ENCODE peak calls at places on chromosomes 3 and 15, in six cellular contexts. One of them, this sample, is unnamed.

GRCh38 chr3:44114142-44114541 is 127.5 kb upstream of the TOPAZ1 start:
- DNase-seq in thyroid gland: no peak
- DNase-seq in OCI-LY7: peak; percentile 29
- DNase-seq in AG10803: peak; percentile 36
- DNase-seq in AG04450: no peak
- DNase-seq in suprapubic skin: no peak
- DNase-seq in this sample: peak; percentile 65

GRCh38 chr3:170717410-170718402 is 131.8 kb upstream of the SLC7A14 start:
- DNase-seq in OCI-LY7: no peak
- DNase-seq in AG04450: no peak
- DNase-seq in thyroid gland: peak; percentile 26
- DNase-seq in AG10803: peak; percentile 49
- DNase-seq in suprapubic skin: no peak
- DNase-seq in this sample: no peak

GRCh38 chr15:50232791-50233190 is 32.7 kb downstream of the HDC start:
- DNase-seq in AG10803: no peak
- DNase-seq in suprapubic skin: no peak
- DNase-seq in thyroid gland: no peak
- DNase-seq in AG04450: no peak
- DNase-seq in OCI-LY7: no peak
- DNase-seq in this sample: no peak

GRCh38 chr15:51121118-51121517 is 26.4 kb upstream of the TNFAIP8L3 start:
- DNase-seq in suprapubic skin: no peak
- DNase-seq in thyroid gland: no peak
- DNase-seq in AG10803: peak; percentile 88
- DNase-seq in OCI-LY7: no peak
- DNase-seq in AG04450: peak; percentile 77
- DNase-seq in this sample: peak; percentile 23

GRCh38 chr3:8464668-8465067 is 37.0 kb upstream of the LMCD1 start:
- DNase-seq in thyroid gland: no peak
- DNase-seq in suprapubic skin: no peak
- DNase-seq in AG04450: no peak
- DNase-seq in AG10803: no peak
- DNase-seq in OCI-LY7: no peak
- DNase-seq in this sample: no peak

GRCh38 chr3:196868297-196868661 is 559 bp downstream of the SENP5 start:
- DNase-seq in thyroid gland: no peak
- DNase-seq in OCI-LY7: peak; percentile 23
- DNase-seq in AG10803: peak; percentile 9
- DNase-seq in AG04450: no peak
- DNase-seq in suprapubic skin: peak; percentile 64
- DNase-seq in this sample: peak; percentile 32

GRCh38 chr3:14623569-14624051 is 28.0 kb upstream of the CCDC174 start:
- DNase-seq in AG04450: no peak
- DNase-seq in OCI-LY7: no peak
- DNase-seq in AG10803: peak; percentile 41
- DNase-seq in thyroid gland: no peak
- DNase-seq in suprapubic skin: no peak
- DNase-seq in this sample: no peak

GRCh38 chr3:11739712-11740111 is 96.0 kb upstream of the VGLL4 start:
- DNase-seq in OCI-LY7: no peak
- DNase-seq in thyroid gland: no peak
- DNase-seq in suprapubic skin: no peak
- DNase-seq in AG10803: peak; percentile 37
- DNase-seq in AG04450: no peak
- DNase-seq in this sample: no peak

GRCh38 chr15:88920186-88920891 is 7.2 kb upstream of the MFGE8 start:
- DNase-seq in thyroid gland: no peak
- DNase-seq in AG04450: no peak
- DNase-seq in OCI-LY7: no peak
- DNase-seq in suprapubic skin: no peak
- DNase-seq in AG10803: peak; percentile 70
- DNase-seq in this sample: no peak

GRCh38 chr3:11757441-11757875 is 89.2 kb downstream of the TAMM41 start:
- DNase-seq in suprapubic skin: no peak
- DNase-seq in OCI-LY7: no peak
- DNase-seq in AG10803: peak; percentile 38
- DNase-seq in thyroid gland: no peak
- DNase-seq in AG04450: peak; percentile 16
- DNase-seq in this sample: no peak

GRCh38 chr3:47347217-47347801 is 33.5 kb upstream of the PTPN23 start:
- DNase-seq in AG10803: peak; percentile 84
- DNase-seq in OCI-LY7: peak; percentile 71
- DNase-seq in suprapubic skin: no peak
- DNase-seq in AG04450: peak; percentile 55
- DNase-seq in thyroid gland: no peak
- DNase-seq in this sample: no peak

GRCh38 chr3:101695779-101696372 is 9.4 kb upstream of the RPL24 start:
- DNase-seq in AG04450: no peak
- DNase-seq in AG10803: peak; percentile 55
- DNase-seq in OCI-LY7: peak; percentile 81
- DNase-seq in suprapubic skin: no peak
- DNase-seq in thyroid gland: no peak
- DNase-seq in this sample: peak; percentile 64

GRCh38 chr15:30649952-30650929 is 24.3 kb downstream of the ARHGAP11B start:
- DNase-seq in AG04450: peak; percentile 16
- DNase-seq in OCI-LY7: peak; percentile 6
- DNase-seq in thyroid gland: no peak
- DNase-seq in suprapubic skin: no peak
- DNase-seq in AG10803: peak; percentile 26
- DNase-seq in this sample: no peak

GRCh38 chr3:63945558-63946096 is 33.4 kb upstream of the SCAANT1 start:
- DNase-seq in AG04450: no peak
- DNase-seq in thyroid gland: no peak
- DNase-seq in suprapubic skin: no peak
- DNase-seq in OCI-LY7: no peak
- DNase-seq in AG10803: peak; percentile 14
- DNase-seq in this sample: no peak

GRCh38 chr15:29090617-29091466 is 178.8 kb downstream of the NSMCE3 start:
- DNase-seq in suprapubic skin: no peak
- DNase-seq in AG04450: no peak
- DNase-seq in OCI-LY7: peak; percentile 43
- DNase-seq in AG10803: no peak
- DNase-seq in thyroid gland: peak; percentile 8
- DNase-seq in this sample: peak; percentile 68

GRCh38 chr3:191353022-191353777 is 22.9 kb upstream of the UTS2B start:
- DNase-seq in OCI-LY7: no peak
- DNase-seq in thyroid gland: no peak
- DNase-seq in AG10803: no peak
- DNase-seq in AG04450: no peak
- DNase-seq in suprapubic skin: no peak
- DNase-seq in this sample: no peak

GRCh38 chr3:187821616-187822317 is 76.5 kb upstream of the BCL6 start:
- DNase-seq in thyroid gland: no peak
- DNase-seq in AG10803: no peak
- DNase-seq in suprapubic skin: no peak
- DNase-seq in AG04450: no peak
- DNase-seq in OCI-LY7: no peak
- DNase-seq in this sample: no peak

GRCh38 chr15:62618432-62618831 is 424.1 kb upstream of the TPM1 start:
- DNase-seq in suprapubic skin: no peak
- DNase-seq in thyroid gland: no peak
- DNase-seq in OCI-LY7: no peak
- DNase-seq in AG10803: peak; percentile 90
- DNase-seq in AG04450: peak; percentile 79
- DNase-seq in this sample: no peak

GRCh38 chr3:43699864-43700263 is 9.1 kb downstream of the ABHD5 start:
- DNase-seq in thyroid gland: no peak
- DNase-seq in AG04450: no peak
- DNase-seq in suprapubic skin: no peak
- DNase-seq in OCI-LY7: peak; percentile 44
- DNase-seq in AG10803: no peak
- DNase-seq in this sample: peak; percentile 39

GRCh38 chr15:41474436-41474835 is 19.2 kb upstream of the ITPKA start:
- DNase-seq in AG04450: no peak
- DNase-seq in OCI-LY7: no peak
- DNase-seq in AG10803: no peak
- DNase-seq in suprapubic skin: no peak
- DNase-seq in thyroid gland: no peak
- DNase-seq in this sample: no peak

GRCh38 chr15:72796515-72797337 is 13.2 kb upstream of the ADPGK start:
- DNase-seq in AG04450: no peak
- DNase-seq in thyroid gland: peak; percentile 6
- DNase-seq in suprapubic skin: peak; percentile 71
- DNase-seq in OCI-LY7: peak; percentile 40
- DNase-seq in AG10803: peak; percentile 31
- DNase-seq in this sample: peak; percentile 33

GRCh38 chr15:75199347-75199976 is 2.2 kb upstream of the C15orf39 start:
- DNase-seq in OCI-LY7: no peak
- DNase-seq in suprapubic skin: no peak
- DNase-seq in AG10803: no peak
- DNase-seq in AG04450: no peak
- DNase-seq in thyroid gland: no peak
- DNase-seq in this sample: no peak

GRCh38 chr3:88542916-88543315 is 393.2 kb downstream of the C3orf38 start:
- DNase-seq in suprapubic skin: no peak
- DNase-seq in OCI-LY7: no peak
- DNase-seq in thyroid gland: no peak
- DNase-seq in AG04450: no peak
- DNase-seq in AG10803: no peak
- DNase-seq in this sample: no peak
- TF ChIP-seq CTCF in suprapubic skin: no peak
- TF ChIP-seq CTCF in OCI-LY7: no peak
- TF ChIP-seq CTCF in thyroid gland: no peak
- TF ChIP-seq CTCF in AG04450: no peak
- TF ChIP-seq CTCF in AG10803: no peak
- TF ChIP-seq CTCF in this sample: no peak

GRCh38 chr3:39724233-39724846 is 85.1 kb upstream of the MYRIP start:
- DNase-seq in AG10803: no peak
- DNase-seq in thyroid gland: no peak
- DNase-seq in suprapubic skin: no peak
- DNase-seq in OCI-LY7: no peak
- DNase-seq in AG04450: no peak
- DNase-seq in this sample: no peak

GRCh38 chr3:39725321-39725720 is 84.1 kb upstream of the MYRIP start:
- DNase-seq in AG10803: no peak
- DNase-seq in suprapubic skin: no peak
- DNase-seq in thyroid gland: no peak
- DNase-seq in OCI-LY7: no peak
- DNase-seq in AG04450: no peak
- DNase-seq in this sample: no peak

DNA sequence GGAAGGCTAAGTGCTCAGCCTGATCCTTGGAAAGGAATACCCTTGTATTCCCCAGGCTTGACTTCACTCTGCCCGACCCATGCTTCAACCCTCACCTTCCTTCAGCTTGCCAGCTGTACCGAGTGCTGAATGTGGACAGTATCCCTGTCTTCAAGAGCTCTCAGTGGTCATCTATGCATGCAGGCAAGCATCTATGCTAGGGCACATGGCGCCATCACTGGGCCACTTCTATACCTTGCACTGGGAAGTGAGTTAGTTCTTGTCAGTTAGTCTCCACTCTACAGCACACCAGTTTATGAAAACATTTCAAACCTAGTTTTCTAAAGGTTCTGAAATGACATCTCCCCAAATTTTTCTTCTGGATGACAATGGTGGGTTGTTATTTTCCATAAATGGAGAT is 82.0 kb upstream of the MYRIP start:
- DNase-seq in AG04450: no peak
- DNase-seq in suprapubic skin: no peak
- DNase-seq in OCI-LY7: no peak
- DNase-seq in thyroid gland: no peak
- DNase-seq in AG10803: no peak
- DNase-seq in this sample: no peak
- TF ChIP-seq CTCF in AG04450: no peak
- TF ChIP-seq CTCF in suprapubic skin: no peak
- TF ChIP-seq CTCF in OCI-LY7: no peak
- TF ChIP-seq CTCF in thyroid gland: no peak
- TF ChIP-seq CTCF in AG10803: no peak
- TF ChIP-seq CTCF in this sample: no peak

GRCh38 chr3:153260681-153261080 is 98.7 kb downstream of the RAP2B start:
- DNase-seq in AG04450: no peak
- DNase-seq in suprapubic skin: no peak
- DNase-seq in OCI-LY7: no peak
- DNase-seq in AG10803: no peak
- DNase-seq in thyroid gland: no peak
- DNase-seq in this sample: no peak
- TF ChIP-seq CTCF in AG04450: no peak
- TF ChIP-seq CTCF in suprapubic skin: no peak
- TF ChIP-seq CTCF in OCI-LY7: no peak
- TF ChIP-seq CTCF in AG10803: no peak
- TF ChIP-seq CTCF in thyroid gland: no peak
- TF ChIP-seq CTCF in this sample: no peak

GRCh38 chr3:53231532-53232511 is 24.0 kb downstream of the TKT start:
- DNase-seq in AG04450: no peak
- DNase-seq in AG10803: no peak
- DNase-seq in suprapubic skin: no peak
- DNase-seq in OCI-LY7: no peak
- DNase-seq in thyroid gland: no peak
- DNase-seq in this sample: no peak
- TF ChIP-seq CTCF in AG04450: no peak
- TF ChIP-seq CTCF in AG10803: peak; percentile 18
- TF ChIP-seq CTCF in suprapubic skin: no peak
- TF ChIP-seq CTCF in OCI-LY7: peak; percentile 56
- TF ChIP-seq CTCF in thyroid gland: no peak
- TF ChIP-seq CTCF in this sample: no peak

GRCh38 chr3:37691213-37691830 is 170.4 kb upstream of the CTDSPL start:
- DNase-seq in suprapubic skin: no peak
- DNase-seq in OCI-LY7: no peak
- DNase-seq in thyroid gland: peak; percentile 66
- DNase-seq in AG04450: no peak
- DNase-seq in AG10803: no peak
- DNase-seq in this sample: no peak

GRCh38 chr3:37695138-37695537 is 166.5 kb upstream of the CTDSPL start:
- DNase-seq in AG10803: no peak
- DNase-seq in suprapubic skin: no peak
- DNase-seq in OCI-LY7: no peak
- DNase-seq in thyroid gland: no peak
- DNase-seq in AG04450: no peak
- DNase-seq in this sample: no peak

GRCh38 chr3:37693791-37694194 is 167.9 kb upstream of the CTDSPL start:
- DNase-seq in OCI-LY7: no peak
- DNase-seq in AG10803: no peak
- DNase-seq in AG04450: no peak
- DNase-seq in thyroid gland: peak; percentile 77
- DNase-seq in suprapubic skin: no peak
- DNase-seq in this sample: no peak

GRCh38 chr3:37696661-37697060 is 165.0 kb upstream of the CTDSPL start:
- DNase-seq in suprapubic skin: no peak
- DNase-seq in AG04450: no peak
- DNase-seq in thyroid gland: no peak
- DNase-seq in OCI-LY7: no peak
- DNase-seq in AG10803: no peak
- DNase-seq in this sample: no peak

DNA sequence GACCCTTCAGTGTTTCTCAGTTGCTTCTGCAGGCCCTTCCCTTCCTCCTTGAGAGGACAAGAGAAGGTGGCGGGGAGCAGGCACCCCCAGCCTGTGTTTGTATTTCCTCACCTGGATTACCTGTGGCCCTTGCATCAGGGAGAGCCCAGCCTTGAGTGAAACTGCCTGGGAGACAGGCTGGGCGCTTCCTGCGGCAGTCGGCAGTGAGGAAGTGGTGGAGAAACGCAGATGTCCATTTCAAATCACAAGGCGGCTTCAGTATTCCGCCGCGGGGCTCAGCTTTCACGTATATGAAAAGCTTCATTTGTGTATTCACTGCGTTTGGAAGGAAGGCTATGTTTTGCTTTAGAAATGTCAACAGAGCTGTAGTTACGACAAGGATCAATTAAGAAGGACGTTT is 167.4 kb upstream of the CTDSPL start:
- DNase-seq in AG10803: no peak
- DNase-seq in thyroid gland: peak; percentile 63
- DNase-seq in suprapubic skin: no peak
- DNase-seq in AG04450: no peak
- DNase-seq in OCI-LY7: no peak
- DNase-seq in this sample: no peak
- TF ChIP-seq CTCF in AG10803: no peak
- TF ChIP-seq CTCF in thyroid gland: no peak
- TF ChIP-seq CTCF in suprapubic skin: no peak
- TF ChIP-seq CTCF in AG04450: no peak
- TF ChIP-seq CTCF in OCI-LY7: no peak
- TF ChIP-seq CTCF in this sample: no peak